ENCODE peak calls at places on chromosome 20, in six cellular contexts. U is HepG2, Z is GM12891, V is K562, E is GM12878, O is H1. S is an unnamed sample.

GRCh38 chr20:49179368-49180277 is 8.5 kb downstream of the STAU1 start:
- DNase-seq in U (peak; percentile 93), Z (no peak), V (no peak), E (no peak), O (no peak), S (no peak)

GRCh38 chr20:2387180-2387577 is 6.5 kb downstream of the TGM6 start:
- DNase-seq in U (peak; percentile 48), Z (no peak), V (peak; percentile 55), E (peak; percentile 21), O (peak; percentile 47), S (peak; percentile 27)

GRCh38 chr20:20517296-20517695 is 149.4 kb downstream of the INSM1 start:
- DNase-seq in U (no peak), Z (no peak), V (no peak), E (no peak), O (no peak), S (no peak)

GRCh38 chr20:62313021-62313420 is 10.2 kb downstream of the ADRM1 start:
- DNase-seq in U (no peak), Z (no peak), V (no peak), E (no peak), O (no peak), S (no peak)

GRCh38 chr20:43702502-43702901 is 24.3 kb downstream of the GTSF1L start:
- DNase-seq in U (no peak), Z (no peak), V (no peak), E (no peak), O (no peak), S (no peak)

GRCh38 chr20:45363611-45364492 is 896 bp downstream of the SYS1 start:
- DNase-seq in U (no peak), Z (no peak), V (no peak), E (no peak), O (no peak), S (no peak)

GRCh38 chr20:51542033-51542893 is at the start of gene NFATC2:
- DNase-seq in U (peak; percentile 65), Z (peak; percentile 49), V (peak; percentile 98), E (no peak), O (peak; percentile 23), S (peak; percentile 86)

GRCh38 chr20:32527447-32528055 is 57.6 kb downstream of the NOL4L start:
- DNase-seq in U (no peak), Z (no peak), V (no peak), E (no peak), O (no peak), S (no peak)

GRCh38 chr20:1626528-1627192 is 6.9 kb upstream of the SIRPB1 start:
- DNase-seq in U (no peak), Z (no peak), V (no peak), E (no peak), O (no peak), S (no peak)

GRCh38 chr20:32980990-32981389 is 23.2 kb downstream of the SUN5 start:
- DNase-seq in U (no peak), Z (no peak), V (no peak), E (no peak), O (no peak), S (no peak)

GRCh38 chr20:33840759-33841438 is 29.8 kb downstream of the CHMP4B start:
- DNase-seq in U (no peak), Z (no peak), V (no peak), E (no peak), O (no peak), S (no peak)

GRCh38 chr20:48096957-48097890 is 311.9 kb upstream of the SULF2 start:
- DNase-seq in U (no peak), Z (no peak), V (peak; percentile 78), E (no peak), O (no peak), S (no peak)

GRCh38 chr20:24208652-24209051 is 220.1 kb upstream of the GGTLC1 start:
- DNase-seq in U (peak; percentile 28), Z (no peak), V (no peak), E (no peak), O (no peak), S (no peak)

GRCh38 chr20:7741866-7742265 is 198.4 kb downstream of the HAO1 start:
- DNase-seq in U (no peak), Z (no peak), V (no peak), E (no peak), O (no peak), S (no peak)

GRCh38 chr20:34985439-34986310 is 30.0 kb downstream of the MYH7B start:
- DNase-seq in U (no peak), Z (no peak), V (no peak), E (no peak), O (no peak), S (no peak)

GRCh38 chr20:62161347-62161746 is 17.8 kb downstream of the SS18L1 start:
- DNase-seq in U (no peak), Z (no peak), V (no peak), E (no peak), O (no peak), S (no peak)

GRCh38 chr20:8144282-8145245 is 12.5 kb downstream of the PLCB1 start:
- DNase-seq in U (peak; percentile 100), Z (no peak), V (no peak), E (no peak), O (no peak), S (no peak)

DNA sequence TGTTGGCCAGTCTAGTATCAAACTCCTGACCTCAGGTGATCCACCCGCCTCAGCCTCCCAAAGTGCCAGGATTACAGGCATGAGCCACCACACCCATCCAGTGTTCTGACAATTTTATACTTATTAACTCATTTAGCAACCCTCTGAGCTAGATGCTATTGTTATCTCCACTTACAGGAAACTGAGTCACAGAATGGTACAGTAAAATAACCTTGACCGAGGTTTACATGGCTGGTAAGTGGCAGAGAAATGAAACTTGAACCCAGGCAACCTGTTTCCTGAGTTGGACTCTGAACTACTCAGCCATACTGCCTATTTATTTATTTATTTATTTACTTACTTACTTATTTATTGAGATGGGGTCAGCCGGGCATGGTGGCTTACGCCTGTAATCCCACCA is 6.6 kb upstream of the SIGLEC1 start:
- DNase-seq in U (no peak), Z (no peak), V (no peak), E (no peak), O (no peak), S (no peak)
- TF ChIP-seq TAF1 in U (no peak), Z (no peak), V (no peak), E (no peak), O (no peak), S (no peak)

GRCh38 chr20:59043698-59044097 is 1.1 kb upstream of the PRELID3B start:
- DNase-seq in U (no peak), Z (no peak), V (no peak), E (no peak), O (no peak), S (no peak)

GRCh38 chr20:59044295-59044694 is 1.7 kb upstream of the PRELID3B start:
- DNase-seq in U (no peak), Z (no peak), V (no peak), E (no peak), O (no peak), S (no peak)

GRCh38 chr20:59042151-59042795 is at the start of gene PRELID3B:
- DNase-seq in U (peak; percentile 30), Z (no peak), V (peak; percentile 74), E (no peak), O (no peak), S (no peak)

GRCh38 chr20:59044796-59045195 is 2.2 kb upstream of the PRELID3B start:
- DNase-seq in U (no peak), Z (no peak), V (no peak), E (no peak), O (no peak), S (no peak)

DNA sequence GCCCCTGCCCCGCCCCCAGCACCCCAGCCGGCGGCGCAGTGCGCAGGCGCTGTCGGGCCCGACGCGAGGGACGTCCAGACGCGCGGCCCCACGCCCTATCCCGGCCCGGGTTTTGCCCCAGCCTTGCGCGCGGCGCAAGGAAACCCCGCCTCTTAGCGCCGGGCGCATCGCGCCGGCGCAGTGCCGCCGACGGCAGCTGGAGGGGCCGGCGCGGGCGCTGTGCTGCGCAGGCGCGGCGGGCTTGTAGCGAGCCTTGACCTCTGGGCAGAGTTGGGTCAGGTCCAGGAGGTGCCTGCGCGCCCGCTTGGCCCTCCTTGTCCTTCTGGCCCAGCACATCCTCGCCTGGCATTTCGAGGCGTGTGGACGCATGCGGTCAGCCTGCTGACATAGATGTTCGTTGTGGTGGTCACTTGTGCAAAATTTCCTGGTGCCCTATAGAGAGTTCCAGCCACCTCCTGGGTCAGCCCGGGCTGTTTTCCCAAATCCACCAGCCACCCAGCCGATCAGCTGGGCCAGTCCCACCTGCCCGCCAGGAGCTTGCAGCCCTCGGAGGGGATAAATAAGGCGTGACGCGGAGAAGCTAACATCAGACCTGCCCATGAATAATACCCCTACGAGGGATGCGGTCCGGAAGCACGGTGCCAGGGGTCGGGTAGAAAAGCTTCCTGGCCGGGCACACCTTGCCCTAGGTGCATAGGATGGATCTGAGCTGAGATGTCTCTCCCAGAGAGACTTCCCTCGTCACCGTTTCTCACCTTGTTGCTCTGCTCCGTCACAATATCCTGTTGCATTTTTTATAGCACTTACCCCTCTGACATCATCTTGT is 423 bp upstream of the PRELID3B start:
- DNase-seq in U (peak; percentile 56), Z (peak; percentile 97), V (peak; percentile 98), E (peak; percentile 61), O (peak; percentile 43), S (peak; percentile 97)
- TF ChIP-seq POLR2AphosphoS5 in U (no peak), Z (peak; percentile 14), V (no peak), E (peak; percentile 31), O (no peak), S (peak; percentile 61)

GRCh38 chr20:57392512-57393271 is 1.5 kb downstream of the RBM38 start:
- DNase-seq in U (no peak), Z (no peak), V (peak; percentile 48), E (no peak), O (no peak), S (no peak)
- TF ChIP-seq POLR2A in U (no peak), Z (no peak), V (no peak), E (peak; percentile 71), O (no peak), S (no peak)

GRCh38 chr20:55586626-55587025 is 418.7 kb downstream of the CBLN4 start:
- DNase-seq in U (no peak), Z (no peak), V (no peak), E (no peak), O (no peak), S (no peak)

GRCh38 chr20:55583036-55583435 is 422.3 kb downstream of the CBLN4 start:
- DNase-seq in U (no peak), Z (no peak), V (no peak), E (no peak), O (no peak), S (no peak)

GRCh38 chr20:55584307-55584706 is 421.0 kb downstream of the CBLN4 start:
- DNase-seq in U (no peak), Z (no peak), V (no peak), E (no peak), O (no peak), S (no peak)

GRCh38 chr20:55582498-55582897 is 422.8 kb downstream of the CBLN4 start:
- DNase-seq in U (no peak), Z (no peak), V (no peak), E (no peak), O (no peak), S (no peak)

GRCh38 chr20:55584964-55585363 is 420.4 kb downstream of the CBLN4 start:
- DNase-seq in U (no peak), Z (no peak), V (no peak), E (no peak), O (no peak), S (no peak)
- TF ChIP-seq TAF1 in U (no peak), Z (no peak), V (no peak), E (no peak), O (no peak), S (no peak)

S was measured in GM12892.